ENCODE peak calls at places on chromosomes 1 and 21, in ten cellular contexts. N is H1, I is GM12878, F is neural progenitor cell, C is mesenchymal stem cell, O is fibroblast of lung, G is astrocyte, E is GM23248, Q is endothelial cell of umbilical vein, A is Karpas-422. B is an unnamed sample.

GRCh38 chr1:56446531-56447098 is 132.7 kb downstream of the PLPP3 start:
- DNase-seq in N (no peak), I (no peak), F (no peak), C (peak; percentile 55), O (peak; percentile 77), G (peak; percentile 26), E (no peak), Q (no peak), A (no peak), B (peak; percentile 43)

GRCh38 chr1:178037510-178038253 is 56.2 kb upstream of the RASAL2 start:
- DNase-seq in N (peak; percentile 86), I (no peak), F (peak; percentile 78), C (peak; percentile 71), O (peak; percentile 81), G (peak; percentile 61), E (peak; percentile 92), Q (peak; percentile 76), A (no peak), B (peak; percentile 90)

GRCh38 chr21:35014302-35015044 is 34.6 kb downstream of the RUNX1 start:
- DNase-seq in N (no peak), I (no peak), F (no peak), C (no peak), O (no peak), G (no peak), E (no peak), Q (peak; percentile 8), A (no peak), B (no peak)

GRCh38 chr1:116824631-116825399 is 70.6 kb downstream of the CD2 start:
- DNase-seq in N (no peak), I (no peak), F (no peak), C (no peak), O (no peak), G (no peak), E (peak; percentile 17), Q (no peak), A (no peak), B (peak; percentile 36)

GRCh38 chr1:242710286-242710685 is 185.8 kb upstream of the PLD5 start:
- DNase-seq in N (no peak), I (no peak), F (no peak), C (no peak), O (no peak), G (no peak), E (no peak), Q (no peak), A (no peak), B (no peak)

GRCh38 chr1:1312450-1313314 is 4.3 kb downstream of the PUSL1 start:
- DNase-seq in N (no peak), I (no peak), F (no peak), C (no peak), O (no peak), G (no peak), E (no peak), Q (no peak), A (no peak), B (no peak)

GRCh38 chr1:206445861-206446495 is 24.3 kb upstream of the IKBKE start:
- DNase-seq in N (no peak), I (no peak), F (no peak), C (no peak), O (no peak), G (no peak), E (no peak), Q (no peak), A (no peak), B (no peak)

GRCh38 chr21:36698160-36699025 is 522 bp upstream of the SIM2 start:
- DNase-seq in N (peak; percentile 81), I (no peak), F (peak; percentile 69), C (no peak), O (no peak), G (no peak), E (no peak), Q (no peak), A (no peak), B (no peak)

GRCh38 chr1:94805912-94806311 is 14.2 kb upstream of the SLC44A3 start:
- DNase-seq in N (peak; percentile 75), I (no peak), F (peak; percentile 72), C (peak; percentile 71), O (peak; percentile 66), G (no peak), E (peak; percentile 73), Q (peak; percentile 58), A (peak; percentile 78), B (peak; percentile 71)

GRCh38 chr21:41121785-41122415 is 46.1 kb upstream of the BACE2 start:
- DNase-seq in N (peak; percentile 96), I (peak; percentile 1), F (peak; percentile 83), C (no peak), O (peak; percentile 73), G (peak; percentile 51), E (peak; percentile 75), Q (peak; percentile 79), A (peak; percentile 92), B (peak; percentile 93)

GRCh38 chr1:73947009-73947408 is 251.0 kb downstream of the LRRIQ3 start:
- DNase-seq in N (no peak), I (no peak), F (no peak), C (no peak), O (no peak), G (no peak), E (no peak), Q (no peak), A (no peak), B (no peak)

GRCh38 chr1:157968503-157968902 is 24.9 kb upstream of the KIRREL1 start:
- DNase-seq in N (no peak), I (no peak), F (no peak), C (peak; percentile 60), O (peak; percentile 89), G (peak; percentile 77), E (peak; percentile 79), Q (peak; percentile 55), A (no peak), B (peak; percentile 73)

GRCh38 chr1:206547104-206547503 is 39.8 kb downstream of the RASSF5 start:
- DNase-seq in N (no peak), I (no peak), F (no peak), C (no peak), O (no peak), G (no peak), E (no peak), Q (no peak), A (no peak), B (no peak)

GRCh38 chr1:244112646-244113045 is 61.6 kb downstream of the ZBTB18 start:
- DNase-seq in N (no peak), I (no peak), F (no peak), C (peak; percentile 32), O (peak; percentile 26), G (peak; percentile 93), E (peak; percentile 67), Q (no peak), A (no peak), B (no peak)

GRCh38 chr1:205667909-205668643 is 12.2 kb downstream of the SLC45A3 start:
- DNase-seq in N (no peak), I (no peak), F (peak; percentile 2), C (no peak), O (no peak), G (no peak), E (no peak), Q (no peak), A (no peak), B (peak; percentile 75)

GRCh38 chr1:225824522-225824921 is 14.6 kb downstream of the EPHX1 start:
- DNase-seq in N (no peak), I (no peak), F (peak; percentile 55), C (no peak), O (no peak), G (no peak), E (no peak), Q (no peak), A (no peak), B (no peak)

GRCh38 chr1:245718951-245719350 is 564.2 kb downstream of the KIF26B start:
- DNase-seq in N (no peak), I (no peak), F (no peak), C (no peak), O (no peak), G (no peak), E (no peak), Q (no peak), A (no peak), B (no peak)

GRCh38 chr1:155529929-155530328 is 32.7 kb downstream of the ASH1L start:
- DNase-seq in N (no peak), I (peak; percentile 79), F (no peak), C (no peak), O (no peak), G (no peak), E (no peak), Q (no peak), A (peak; percentile 91), B (no peak)

DNA sequence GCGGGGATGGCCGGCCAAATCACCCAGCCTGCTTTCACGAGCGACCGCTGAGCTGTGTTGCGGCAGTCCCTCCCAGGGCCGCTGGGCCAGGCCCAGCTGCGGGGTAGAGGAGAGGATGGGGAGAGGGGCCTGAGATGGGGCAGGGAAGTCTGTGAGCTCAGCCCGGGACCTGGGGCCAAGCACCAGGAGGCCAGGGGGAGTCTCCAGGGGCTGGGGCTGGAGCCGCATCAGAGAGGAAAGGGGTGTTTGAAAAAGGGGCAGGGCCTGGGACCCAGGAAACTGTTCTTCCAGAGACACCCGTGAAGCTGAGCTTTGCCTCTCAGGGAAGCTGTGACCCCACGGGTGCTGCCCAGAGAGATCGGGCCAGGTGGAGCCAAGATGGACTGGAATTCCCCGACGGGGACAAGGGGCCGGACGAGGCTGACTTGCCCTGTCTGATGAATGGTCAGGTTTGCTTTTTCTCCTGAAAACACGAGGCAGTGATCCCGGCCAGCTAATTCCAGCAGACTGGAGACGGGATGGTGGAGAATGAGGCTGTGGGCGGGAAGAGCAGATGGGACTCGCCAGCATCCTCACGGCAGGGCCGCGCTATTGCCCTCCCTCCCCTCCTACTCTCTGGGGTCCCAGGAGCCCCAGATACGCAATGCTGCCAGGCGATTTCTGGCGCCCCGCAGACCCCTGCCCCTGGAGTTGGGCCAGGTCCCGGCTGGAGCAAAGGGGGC is 40.3 kb upstream of the COL18A1 start:
- DNase-seq in N (no peak), I (no peak), F (peak; percentile 25), C (peak; percentile 84), O (peak; percentile 89), G (peak; percentile 92), E (peak; percentile 70), Q (peak; percentile 75), A (no peak), B (no peak)
- H3K9ac ChIP-seq in N (no peak overlapping the region), I (no peak overlapping the region), F (no peak overlapping the region), C (peak overlapping the region; percentile 89), O (peak overlapping the region; percentile 96), G (peak overlapping the region; percentile 90), E (peak overlapping the region; percentile 82), Q (peak overlapping the region; percentile 81), A (no peak overlapping the region), B (peak overlapping the region; percentile 56)

GRCh38 chr21:27425574-27425973 is 458.7 kb upstream of the ADAMTS5 start:
- DNase-seq in N (no peak), I (no peak), F (no peak), C (peak; percentile 70), O (peak; percentile 68), G (peak; percentile 45), E (peak; percentile 77), Q (no peak), A (no peak), B (no peak)
- H3K9ac ChIP-seq in N (no peak overlapping the region), I (no peak overlapping the region), F (no peak overlapping the region), C (no peak overlapping the region), O (no peak overlapping the region), G (peak overlapping the region; percentile 7), E (no peak overlapping the region), Q (no peak overlapping the region), A (no peak overlapping the region), B (no peak overlapping the region)

GRCh38 chr1:160797163-160797797 is 1.3 kb downstream of the LY9 start:
- DNase-seq in N (no peak), I (no peak), F (no peak), C (no peak), O (no peak), G (no peak), E (no peak), Q (no peak), A (no peak), B (no peak)
- H3K9ac ChIP-seq in N (no peak overlapping the region), I (peak overlapping the region; percentile 50), F (no peak overlapping the region), C (no peak overlapping the region), O (no peak overlapping the region), G (no peak overlapping the region), E (no peak overlapping the region), Q (no peak overlapping the region), A (no peak overlapping the region), B (peak overlapping the region; percentile 30)

GRCh38 chr1:231619257-231619634 is 7.3 kb upstream of the DISC1 start:
- DNase-seq in N (no peak), I (no peak), F (no peak), C (no peak), O (no peak), G (no peak), E (no peak), Q (no peak), A (no peak), B (no peak)
- H3K9ac ChIP-seq in N (no peak overlapping the region), I (no peak overlapping the region), F (no peak overlapping the region), C (no peak overlapping the region), O (no peak overlapping the region), G (no peak overlapping the region), E (no peak overlapping the region), Q (no peak overlapping the region), A (no peak overlapping the region), B (no peak overlapping the region)

B was measured in colonic mucosa.